ENCODE peak calls at places on chromosomes 12 and 14, in eight cellular contexts. One of them, this sample, is unnamed.

GRCh38 chr14:50904719-50905118 is 32.9 kb downstream of the ABHD12B start:
- DNase-seq in NCI-H446 treated with DMSO at 0.1 percent for 48 hours: no peak
- DNase-seq in left lung: no peak
- DNase-seq in HEK293T: no peak
- DNase-seq in HuH-7: no peak
- DNase-seq in hepatocyte: no peak
- DNase-seq in foreskin melanocyte: no peak
- DNase-seq in SW 1271: no peak
- DNase-seq in this sample: no peak

GRCh38 chr12:116808113-116808786 is 70.1 kb downstream of the RNFT2 start:
- DNase-seq in NCI-H446 treated with DMSO at 0.1 percent for 48 hours: no peak
- DNase-seq in hepatocyte: no peak
- DNase-seq in HEK293T: no peak
- DNase-seq in SW 1271: no peak
- DNase-seq in left lung: no peak
- DNase-seq in HuH-7: no peak
- DNase-seq in foreskin melanocyte: no peak
- DNase-seq in this sample: no peak

GRCh38 chr12:132945806-132946506 is 10.2 kb downstream of the ZNF605 start:
- DNase-seq in left lung: no peak
- DNase-seq in foreskin melanocyte: no peak
- DNase-seq in hepatocyte: no peak
- DNase-seq in HEK293T: no peak
- DNase-seq in HuH-7: no peak
- DNase-seq in SW 1271: no peak
- DNase-seq in NCI-H446 treated with DMSO at 0.1 percent for 48 hours: no peak
- DNase-seq in this sample: peak; percentile 23

GRCh38 chr12:116726749-116727148 is 11.1 kb downstream of the SPRING1 start:
- DNase-seq in HEK293T: no peak
- DNase-seq in SW 1271: no peak
- DNase-seq in HuH-7: no peak
- DNase-seq in hepatocyte: no peak
- DNase-seq in foreskin melanocyte: no peak
- DNase-seq in left lung: no peak
- DNase-seq in NCI-H446 treated with DMSO at 0.1 percent for 48 hours: no peak
- DNase-seq in this sample: no peak

GRCh38 chr14:89617471-89618291 is 200.6 kb upstream of the FOXN3 start:
- DNase-seq in SW 1271: no peak
- DNase-seq in left lung: no peak
- DNase-seq in foreskin melanocyte: peak; percentile 27
- DNase-seq in NCI-H446 treated with DMSO at 0.1 percent for 48 hours: peak; percentile 11
- DNase-seq in HuH-7: peak; percentile 31
- DNase-seq in HEK293T: peak; percentile 25
- DNase-seq in hepatocyte: peak; percentile 35
- DNase-seq in this sample: no peak

GRCh38 chr12:98645572-98646067 is 530 bp downstream of the APAF1 start:
- DNase-seq in HuH-7: peak; percentile 20
- DNase-seq in NCI-H446 treated with DMSO at 0.1 percent for 48 hours: no peak
- DNase-seq in hepatocyte: peak; percentile 28
- DNase-seq in foreskin melanocyte: no peak
- DNase-seq in HEK293T: peak; percentile 33
- DNase-seq in left lung: no peak
- DNase-seq in SW 1271: peak; percentile 36
- DNase-seq in this sample: no peak

GRCh38 chr14:76498536-76498935 is 122.6 kb downstream of the ESRRB start:
- DNase-seq in NCI-H446 treated with DMSO at 0.1 percent for 48 hours: no peak
- DNase-seq in HuH-7: no peak
- DNase-seq in HEK293T: no peak
- DNase-seq in foreskin melanocyte: no peak
- DNase-seq in hepatocyte: no peak
- DNase-seq in SW 1271: no peak
- DNase-seq in left lung: no peak
- DNase-seq in this sample: no peak

GRCh38 chr12:60070541-60070940 is 474.7 kb downstream of the SLC16A7 start:
- DNase-seq in left lung: no peak
- DNase-seq in HEK293T: no peak
- DNase-seq in NCI-H446 treated with DMSO at 0.1 percent for 48 hours: no peak
- DNase-seq in foreskin melanocyte: peak; percentile 22
- DNase-seq in hepatocyte: no peak
- DNase-seq in HuH-7: no peak
- DNase-seq in SW 1271: no peak
- DNase-seq in this sample: no peak

GRCh38 chr12:58253663-58254062 is 312.3 kb downstream of the ATP23 start:
- DNase-seq in left lung: no peak
- DNase-seq in HEK293T: no peak
- DNase-seq in HuH-7: no peak
- DNase-seq in SW 1271: no peak
- DNase-seq in NCI-H446 treated with DMSO at 0.1 percent for 48 hours: no peak
- DNase-seq in foreskin melanocyte: peak; percentile 37
- DNase-seq in hepatocyte: no peak
- DNase-seq in this sample: no peak

GRCh38 chr12:94525951-94526350 is 66.3 kb upstream of the CEP83 start:
- DNase-seq in hepatocyte: no peak
- DNase-seq in foreskin melanocyte: no peak
- DNase-seq in SW 1271: no peak
- DNase-seq in HEK293T: no peak
- DNase-seq in left lung: no peak
- DNase-seq in NCI-H446 treated with DMSO at 0.1 percent for 48 hours: no peak
- DNase-seq in HuH-7: no peak
- DNase-seq in this sample: no peak

GRCh38 chr12:1859643-1860042 is 39.3 kb downstream of the LRTM2 start:
- DNase-seq in left lung: no peak
- DNase-seq in SW 1271: no peak
- DNase-seq in HuH-7: no peak
- DNase-seq in foreskin melanocyte: no peak
- DNase-seq in hepatocyte: no peak
- DNase-seq in HEK293T: no peak
- DNase-seq in NCI-H446 treated with DMSO at 0.1 percent for 48 hours: no peak
- DNase-seq in this sample: no peak

GRCh38 chr12:106954462-106955376 is 988 bp upstream of the TMEM263 start:
- DNase-seq in hepatocyte: peak; percentile 23
- DNase-seq in foreskin melanocyte: no peak
- DNase-seq in HuH-7: no peak
- DNase-seq in left lung: peak; percentile 43
- DNase-seq in HEK293T: no peak
- DNase-seq in SW 1271: peak; percentile 59
- DNase-seq in NCI-H446 treated with DMSO at 0.1 percent for 48 hours: no peak
- DNase-seq in this sample: peak; percentile 54

GRCh38 chr14:32190713-32191112 is 11.1 kb upstream of the RNU6-7 start:
- DNase-seq in left lung: no peak
- DNase-seq in SW 1271: no peak
- DNase-seq in foreskin melanocyte: peak; percentile 52
- DNase-seq in HEK293T: no peak
- DNase-seq in hepatocyte: no peak
- DNase-seq in NCI-H446 treated with DMSO at 0.1 percent for 48 hours: no peak
- DNase-seq in HuH-7: no peak
- DNase-seq in this sample: no peak

GRCh38 chr12:30617568-30617967 is 78.1 kb downstream of the IPO8 start:
- DNase-seq in SW 1271: no peak
- DNase-seq in NCI-H446 treated with DMSO at 0.1 percent for 48 hours: no peak
- DNase-seq in hepatocyte: no peak
- DNase-seq in HuH-7: no peak
- DNase-seq in HEK293T: no peak
- DNase-seq in foreskin melanocyte: no peak
- DNase-seq in left lung: no peak
- DNase-seq in this sample: no peak

GRCh38 chr14:55430024-55430690 is 10.3 kb downstream of the TBPL2 start:
- DNase-seq in left lung: no peak
- DNase-seq in hepatocyte: peak; percentile 87
- DNase-seq in NCI-H446 treated with DMSO at 0.1 percent for 48 hours: peak; percentile 26
- DNase-seq in foreskin melanocyte: peak; percentile 53
- DNase-seq in SW 1271: peak; percentile 64
- DNase-seq in HEK293T: peak; percentile 44
- DNase-seq in HuH-7: peak; percentile 49
- DNase-seq in this sample: no peak

GRCh38 chr14:66361013-66361412 is 125.2 kb upstream of the CCDC196 start:
- DNase-seq in HEK293T: no peak
- DNase-seq in left lung: no peak
- DNase-seq in SW 1271: no peak
- DNase-seq in hepatocyte: no peak
- DNase-seq in NCI-H446 treated with DMSO at 0.1 percent for 48 hours: no peak
- DNase-seq in foreskin melanocyte: no peak
- DNase-seq in HuH-7: no peak
- DNase-seq in this sample: no peak

GRCh38 chr14:37035401-37035800 is 137.0 kb downstream of the SLC25A21 start:
- DNase-seq in HEK293T: no peak
- DNase-seq in left lung: no peak
- DNase-seq in foreskin melanocyte: no peak
- DNase-seq in HuH-7: no peak
- DNase-seq in NCI-H446 treated with DMSO at 0.1 percent for 48 hours: no peak
- DNase-seq in hepatocyte: no peak
- DNase-seq in SW 1271: no peak
- DNase-seq in this sample: no peak

GRCh38 chr12:113361574-113362370 is 3.4 kb downstream of the PLBD2 start:
- DNase-seq in HEK293T: no peak
- DNase-seq in HuH-7: no peak
- DNase-seq in foreskin melanocyte: no peak
- DNase-seq in hepatocyte: no peak
- DNase-seq in SW 1271: no peak
- DNase-seq in left lung: no peak
- DNase-seq in NCI-H446 treated with DMSO at 0.1 percent for 48 hours: no peak
- DNase-seq in this sample: no peak